ENCODE peak calls at places on chromosomes 4 and X, in eight cellular contexts. O is activated CD8-positive, alpha-beta memory T cell treated with anti-CD3 and anti-CD28 coated beads for 1 hour; F is NCI-H82; J is breast epithelium; L is kidney glomerular epithelial cell; C is activated gamma-delta T cell treated with Interleukin-2 at 50 U/mL for 16 hours; V is anterior cingulate cortex; P is activated CD4-positive, alpha-beta T cell treated with anti-CD3 and anti-CD28 coated beads, Interleukin-2, amount 50 U/mL, for 48 hours. S is an unnamed sample.

GRCh38 chrX:1500701-1501624 is 36.0 kb downstream of the P2RY8 start:
- DNase-seq in C (no peak), J (no peak), L (no peak), V (no peak), O (no peak), F (no peak), P (no peak), S (no peak)

GRCh38 chrX:106726485-106727437 is at the start of gene RNF128:
- DNase-seq in F (peak; percentile 64), P (peak; percentile 25), L (peak; percentile 12), V (peak; percentile 13), O (no peak), C (no peak), J (peak; percentile 51), S (peak; percentile 38)

GRCh38 chr4:141654098-141654497 is 17.7 kb downstream of the IL15 start:
- DNase-seq in O (no peak), J (no peak), C (no peak), V (no peak), L (peak; percentile 59), P (no peak), F (peak; percentile 64), S (no peak)

GRCh38 chrX:105173071-105173470 is 47.4 kb downstream of the TEX13A start:
- DNase-seq in L (no peak), J (no peak), O (no peak), F (no peak), C (no peak), V (no peak), P (no peak), S (no peak)

GRCh38 chr4:86837651-86838050 is 11.5 kb downstream of the SLC10A6 start:
- DNase-seq in P (no peak), F (no peak), V (no peak), C (no peak), O (no peak), J (no peak), L (no peak), S (no peak)

GRCh38 chr4:858831-859451 is 33.0 kb upstream of the CPLX1 start:
- DNase-seq in C (no peak), V (no peak), J (no peak), O (no peak), P (no peak), F (no peak), L (no peak), S (no peak)

GRCh38 chrX:106780259-106780658 is 22.2 kb upstream of the TBC1D8B start:
- DNase-seq in V (no peak), F (no peak), P (no peak), J (no peak), L (peak; percentile 37), C (no peak), O (no peak), S (no peak)

GRCh38 chr4:181564616-181565015 is 678.6 kb upstream of the TENM3 start:
- DNase-seq in C (no peak), J (no peak), O (no peak), L (no peak), P (no peak), V (no peak), F (no peak), S (no peak)

GRCh38 chr4:158535130-158535614 is 13.5 kb downstream of the RXFP1 start:
- DNase-seq in P (no peak), J (no peak), V (no peak), O (no peak), C (no peak), L (peak; percentile 38), F (no peak), S (peak; percentile 28)